ENCODE peak calls at places on chromosomes 2 and 18, in six cellular contexts. K, M, A, F, H and S are unnamed samples.

GRCh38 chr2:230723363-230723762 is 10.7 kb downstream of the CAB39 start:
- DNase-seq in A (peak; percentile 7), H (no peak), F (no peak), M (no peak), K (no peak), S (no peak)

GRCh38 chr2:177171418-177171865 is 41.2 kb upstream of the HNRNPA3 start:
- DNase-seq in H (no peak), A (no peak), M (peak; percentile 51), K (peak; percentile 69), F (no peak), S (no peak)

GRCh38 chr18:58417752-58418151 is 211.1 kb downstream of the ALPK2 start:
- DNase-seq in M (no peak), F (no peak), H (no peak), K (peak; percentile 87), A (no peak), S (peak; percentile 90)

GRCh38 chr2:231347081-231347480 is 48.4 kb upstream of the B3GNT7 start:
- DNase-seq in H (no peak), F (no peak), A (no peak), M (no peak), K (no peak), S (no peak)

GRCh38 chr18:56034954-56035353 is 447.0 kb upstream of the TCF4 start:
- DNase-seq in K (peak; percentile 2), F (no peak), H (no peak), A (no peak), M (no peak), S (no peak)

GRCh38 chr2:219595250-219595649 is 2.4 kb upstream of the STK11IP start:
- DNase-seq in M (no peak), K (no peak), H (no peak), A (no peak), F (no peak), S (no peak)

GRCh38 chr2:199940373-199940772 is 14.9 kb downstream of the TYW5 start:
- DNase-seq in A (no peak), H (no peak), K (peak; percentile 36), M (no peak), F (no peak), S (peak; percentile 30)

GRCh38 chr2:94769733-94770132 is 101.5 kb upstream of the TEKT4 start:
- DNase-seq in M (no peak), K (no peak), H (no peak), F (no peak), A (no peak), S (no peak)

GRCh38 chr2:165376571-165376975 is 92.9 kb upstream of the CSRNP3 start:
- DNase-seq in F (no peak), K (no peak), A (no peak), H (peak; percentile 29), M (no peak), S (no peak)

GRCh38 chr2:98372121-98372520 is 25.9 kb downstream of the CNGA3 start:
- DNase-seq in A (no peak), F (no peak), M (no peak), H (no peak), K (no peak), S (no peak)

GRCh38 chr2:222000326-222000725 is 298.5 kb downstream of the PAX3 start:
- DNase-seq in H (no peak), M (no peak), F (no peak), K (peak; percentile 92), A (no peak), S (peak; percentile 73)